ENCODE peak calls at places on chromosomes 5 and 9, in four cellular contexts. R is psoas muscle, G is K562, X is aorta. K is an unnamed sample.

GRCh38 chr9:23665635-23666034 is 160.4 kb downstream of the ELAVL2 start:
- DNase-seq in X (no peak), G (no peak), R (no peak), K (no peak)

GRCh38 chr5:98205691-98206461 is 567.6 kb upstream of the RGMB start:
- DNase-seq in R (no peak), X (no peak), G (no peak), K (no peak)

GRCh38 chr9:125492719-125493118 is 214.3 kb downstream of the MAPKAP1 start:
- DNase-seq in R (no peak), G (no peak), X (no peak), K (no peak)

GRCh38 chr5:149666212-149666852 is 63.8 kb upstream of the PPARGC1B start:
- DNase-seq in X (no peak), G (peak; percentile 53), R (no peak), K (no peak)

GRCh38 chr5:150600951-150601773 is 39.3 kb upstream of the SYNPO start:
- DNase-seq in R (no peak), G (no peak), X (peak; percentile 79), K (no peak)

GRCh38 chr5:158895573-158895972 is 204.1 kb downstream of the EBF1 start:
- DNase-seq in G (no peak), R (no peak), X (no peak), K (no peak)

GRCh38 chr9:5364294-5364990 is 24.8 kb upstream of the RLN1 start:
- DNase-seq in X (no peak), G (no peak), R (no peak), K (no peak)

GRCh38 chr5:50711280-50711679 is 44.8 kb downstream of the PARP8 start:
- DNase-seq in X (no peak), R (no peak), G (no peak), K (no peak)

GRCh38 chr5:177508837-177509236 is 789 bp downstream of the DOK3 start:
- DNase-seq in G (no peak), X (no peak), R (no peak), K (no peak)

GRCh38 chr5:177509991-177510566 is 453 bp upstream of the DOK3 start:
- DNase-seq in X (no peak), R (no peak), G (no peak), K (no peak)

GRCh38 chr5:177510567-177511053 is 984 bp upstream of the DOK3 start:
- DNase-seq in X (no peak), R (no peak), G (no peak), K (no peak)

GRCh38 chr5:177508217-177508611 is 1.4 kb downstream of the DOK3 start:
- DNase-seq in G (no peak), R (no peak), X (peak; percentile 76), K (no peak)

DNA sequence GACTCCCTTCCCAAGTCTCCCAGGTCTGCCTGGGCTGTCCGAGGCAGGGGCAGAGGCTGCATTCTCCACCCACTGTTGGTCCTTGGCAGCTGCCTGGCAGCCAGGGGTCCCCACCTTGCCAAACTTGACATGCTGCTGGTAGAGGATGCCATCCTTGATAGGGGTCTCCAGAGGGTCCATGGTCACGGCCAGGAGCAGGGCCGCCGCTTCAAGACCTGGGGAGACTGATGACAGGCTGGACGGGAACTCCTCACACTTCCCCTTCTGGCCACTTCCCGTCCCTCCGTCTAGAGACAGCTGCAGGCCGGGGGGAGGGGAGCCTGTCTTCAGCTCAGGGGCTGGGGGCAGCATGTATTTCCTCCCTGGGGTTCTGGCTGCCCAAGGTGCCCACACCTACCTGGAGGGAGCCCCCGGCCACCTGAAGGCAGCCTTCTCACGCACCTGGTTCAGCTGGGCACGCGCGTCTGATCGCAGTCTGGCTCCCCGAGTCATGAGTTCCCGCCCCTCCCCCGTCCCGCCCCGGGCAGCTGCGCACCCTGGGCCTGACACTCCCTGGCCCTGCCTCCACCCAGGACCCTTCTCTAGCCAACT is at the start of gene DOK3:
- DNase-seq in G (peak; percentile 66), X (no peak), R (peak; percentile 55), K (no peak)
- H3K4me3 ChIP-seq in G (peak within 1 kb of the TSS; percentile 37), X (no peak within 1 kb of the TSS), R (peak within 1 kb of the TSS; percentile 54), K (peak within 1 kb of the TSS; percentile 8)

GRCh38 chr9:137305788-137306545 is 3.9 kb upstream of the NRARP start:
- DNase-seq in R (no peak), X (peak; percentile 76), G (no peak), K (no peak)

GRCh38 chr9:137308102-137308619 is 6.1 kb upstream of the NRARP start:
- DNase-seq in X (peak; percentile 74), G (peak; percentile 74), R (no peak), K (no peak)

GRCh38 chr9:137309368-137310189 is 7.5 kb upstream of the NRARP start:
- DNase-seq in R (no peak), X (peak; percentile 68), G (no peak), K (no peak)

GRCh38 chr9:137306546-137307254 is 4.6 kb upstream of the NRARP start:
- DNase-seq in X (peak; percentile 78), G (no peak), R (no peak), K (no peak)

GRCh38 chr9:137307255-137308101 is 5.4 kb upstream of the NRARP start:
- DNase-seq in X (peak; percentile 74), G (peak; percentile 44), R (no peak), K (no peak)
- H3K4me3 ChIP-seq in X (no peak overlapping the region), G (no peak overlapping the region), R (peak overlapping the region; percentile 22), K (no peak overlapping the region)

DNA sequence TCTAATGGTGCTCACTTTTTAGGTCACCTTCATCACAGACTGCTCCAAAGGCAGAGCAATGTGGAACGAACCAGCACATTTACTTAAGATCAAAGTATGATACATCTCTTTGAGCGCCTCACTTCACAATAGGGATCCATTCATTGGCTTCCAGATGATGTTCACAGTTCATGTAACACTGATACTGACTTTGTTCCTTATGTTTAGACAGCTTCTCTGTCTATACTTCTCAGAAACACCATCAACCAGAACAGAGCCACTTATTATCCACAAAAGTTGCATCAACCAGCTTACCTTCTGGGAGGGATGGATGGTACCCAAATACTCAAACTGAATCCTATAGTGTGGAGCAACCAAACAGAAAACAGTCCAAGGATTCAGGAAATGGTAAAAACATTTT is 4.6 kb downstream of the PTAR1 start:
- DNase-seq in R (no peak), X (no peak), G (no peak), K (no peak)
- H3K4me3 ChIP-seq in R (no peak overlapping the region), X (no peak overlapping the region), G (no peak overlapping the region), K (no peak overlapping the region)

GRCh38 chr9:76887003-76887821 is 18.7 kb downstream of the PRUNE2 start:
- DNase-seq in R (no peak), G (no peak), X (no peak), K (no peak)
- H3K4me3 ChIP-seq in R (no peak overlapping the region), G (no peak overlapping the region), X (no peak overlapping the region), K (no peak overlapping the region)

DNA sequence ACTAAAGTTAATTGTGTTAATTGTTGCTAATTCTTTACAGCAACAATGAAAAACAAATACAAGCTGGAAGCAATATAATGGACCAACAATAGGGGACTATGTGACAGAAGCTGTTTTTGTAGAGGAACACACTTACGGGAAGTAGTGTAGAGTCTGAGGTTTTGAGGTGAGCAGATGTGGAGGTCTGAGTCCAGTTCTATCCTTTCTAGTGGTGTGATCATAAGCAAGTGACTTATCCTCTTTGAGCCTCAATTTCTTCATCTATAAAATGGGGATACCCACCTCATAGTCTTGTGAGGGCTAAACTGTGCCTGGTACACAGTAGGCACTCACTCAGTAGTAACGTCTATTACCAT is 28.3 kb downstream of the ALG2 start:
- DNase-seq in X (no peak), G (no peak), R (no peak), K (no peak)
- H3K4me3 ChIP-seq in X (no peak overlapping the region), G (no peak overlapping the region), R (no peak overlapping the region), K (no peak overlapping the region)

DNA sequence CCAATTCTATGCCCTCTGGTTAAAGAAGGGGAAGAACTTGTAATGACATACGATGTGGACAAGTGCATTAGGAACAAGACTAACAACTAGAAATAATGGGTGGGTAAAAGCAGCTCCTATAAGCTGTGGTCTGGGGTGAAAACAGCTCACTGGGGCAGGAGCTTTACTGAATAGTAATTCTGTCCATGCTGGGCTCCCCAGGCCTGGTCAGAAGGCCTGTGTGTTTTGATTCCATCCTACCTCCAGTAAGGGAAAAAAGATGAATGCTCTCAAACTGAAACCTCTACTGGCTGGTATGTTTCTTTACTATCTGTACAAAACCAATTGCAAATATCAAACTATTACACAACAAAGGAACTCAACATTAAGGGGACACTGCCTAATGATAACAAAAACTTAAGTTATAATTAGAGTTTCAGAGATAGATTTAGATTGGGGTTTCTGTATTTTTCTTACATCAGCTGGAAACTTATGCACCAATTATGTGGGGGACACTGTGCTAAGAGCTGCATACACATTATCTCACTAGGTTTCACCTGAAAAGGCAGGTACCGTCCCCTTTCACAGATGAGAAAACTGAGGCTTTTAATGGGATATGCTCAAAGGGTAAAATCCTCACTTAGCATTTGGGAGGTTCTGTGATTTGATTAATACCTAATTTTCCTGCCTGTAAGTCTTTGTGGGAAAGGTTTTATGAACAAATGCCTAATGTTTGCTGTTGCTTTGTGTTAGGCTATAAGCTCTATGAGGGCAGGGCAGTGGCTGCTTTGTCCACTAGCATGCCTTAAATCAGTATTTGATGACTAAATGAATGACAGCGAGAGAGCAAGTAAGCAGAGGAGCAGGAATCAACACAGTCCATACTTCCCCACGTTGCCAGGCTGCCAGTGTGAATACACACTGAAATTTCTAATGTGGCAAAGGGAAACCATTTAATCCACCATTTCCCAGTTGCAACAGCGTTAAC is 53.6 kb downstream of the ELL2 start:
- DNase-seq in X (no peak), R (no peak), G (no peak), K (no peak)
- H3K4me3 ChIP-seq in X (no peak overlapping the region), R (no peak overlapping the region), G (no peak overlapping the region), K (no peak overlapping the region)

GRCh38 chr9:105241356-105242043 is 3.0 kb upstream of the SLC44A1 start:
- DNase-seq in X (no peak), R (no peak), G (no peak), K (no peak)

GRCh38 chr9:105243015-105243686 is 1.3 kb upstream of the SLC44A1 start:
- DNase-seq in X (no peak), G (no peak), R (no peak), K (no peak)

GRCh38 chr9:105243935-105244273 is 547 bp upstream of the SLC44A1 start:
- DNase-seq in X (no peak), R (no peak), G (no peak), K (no peak)

GRCh38 chr9:105242062-105242461 is 2.4 kb upstream of the SLC44A1 start:
- DNase-seq in R (no peak), G (no peak), X (no peak), K (no peak)

GRCh38 chr9:105242557-105242956 is 1.9 kb upstream of the SLC44A1 start:
- DNase-seq in G (no peak), X (no peak), R (no peak), K (no peak)
- H3K4me3 ChIP-seq in G (no peak overlapping the region), X (no peak overlapping the region), R (no peak overlapping the region), K (peak overlapping the region; percentile 43)